ENCODE peak calls at places on chromosomes 2 and 18, in eight cellular contexts. W, K, M, O, V, N, A and G are unnamed samples.

GRCh38 chr2:173649527-173650219 is 295.0 kb downstream of the CDCA7 start:
- DNase-seq in W (no peak), K (no peak), M (no peak), O (no peak), V (no peak), N (no peak), A (no peak), G (no peak)

GRCh38 chr2:63698825-63699548 is 110.2 kb downstream of the MDH1 start:
- DNase-seq in W (peak; percentile 66), K (peak; percentile 24), M (no peak), O (peak; percentile 77), V (peak; percentile 64), N (peak; percentile 84), A (peak; percentile 64), G (no peak)

GRCh38 chr2:75556679-75557366 is 3.9 kb downstream of the EVA1A start:
- DNase-seq in W (no peak), K (no peak), M (no peak), O (peak; percentile 30), V (no peak), N (no peak), A (no peak), G (no peak)

GRCh38 chr2:234071664-234072063 is 21.2 kb downstream of the SPP2 start:
- DNase-seq in W (no peak), K (no peak), M (no peak), O (no peak), V (peak; percentile 1), N (no peak), A (no peak), G (no peak)

GRCh38 chr2:240655931-240656886 is 26.5 kb downstream of the AQP12B start:
- DNase-seq in W (no peak), K (no peak), M (no peak), O (peak; percentile 16), V (no peak), N (peak; percentile 15), A (no peak), G (no peak)

GRCh38 chr2:31255911-31256571 is 22.1 kb downstream of the EHD3 start:
- DNase-seq in W (no peak), K (no peak), M (no peak), O (no peak), V (peak; percentile 87), N (no peak), A (no peak), G (no peak)

GRCh38 chr2:44051948-44052347 is 56.2 kb upstream of the LRPPRC start:
- DNase-seq in W (no peak), K (no peak), M (no peak), O (no peak), V (no peak), N (no peak), A (no peak), G (no peak)

GRCh38 chr2:120703330-120703994 is 32.2 kb upstream of the GLI2 start:
- DNase-seq in W (no peak), K (no peak), M (no peak), O (peak; percentile 70), V (no peak), N (peak; percentile 77), A (no peak), G (no peak)

GRCh38 chr2:85768713-85769112 is 14.9 kb downstream of the ATOH8 start:
- DNase-seq in W (peak; percentile 88), K (no peak), M (no peak), O (peak; percentile 56), V (no peak), N (peak; percentile 80), A (no peak), G (peak; percentile 53)

GRCh38 chr2:121790276-121790956 is 35.0 kb downstream of the TSN start:
- DNase-seq in W (no peak), K (peak; percentile 63), M (no peak), O (peak; percentile 87), V (no peak), N (peak; percentile 89), A (no peak), G (no peak)

GRCh38 chr2:7011376-7012083 is 94.3 kb downstream of the RNF144A start:
- DNase-seq in W (no peak), K (no peak), M (no peak), O (peak; percentile 97), V (no peak), N (peak; percentile 94), A (no peak), G (no peak)

GRCh38 chr18:5998907-5999306 is 103.6 kb upstream of the TMEM200C start:
- DNase-seq in W (no peak), K (no peak), M (no peak), O (no peak), V (no peak), N (no peak), A (no peak), G (no peak)

GRCh38 chr2:84694088-84694622 is 177.9 kb downstream of the DNAH6 start:
- DNase-seq in W (no peak), K (no peak), M (no peak), O (no peak), V (no peak), N (no peak), A (no peak), G (no peak)

GRCh38 chr2:153386481-153386891 is 92.1 kb downstream of the RPRM start:
- DNase-seq in W (no peak), K (no peak), M (no peak), O (peak; percentile 80), V (no peak), N (no peak), A (no peak), G (no peak)

GRCh38 chr2:223560704-223561435 is 41.3 kb downstream of the SCG2 start:
- DNase-seq in W (no peak), K (no peak), M (no peak), O (peak; percentile 32), V (no peak), N (no peak), A (no peak), G (no peak)

GRCh38 chr2:5766051-5766450 is 73.9 kb downstream of the SOX11 start:
- DNase-seq in W (no peak), K (peak; percentile 38), M (no peak), O (peak; percentile 95), V (no peak), N (no peak), A (no peak), G (no peak)

GRCh38 chr2:53854678-53855077 is 5.1 kb downstream of the GPR75 start:
- DNase-seq in W (no peak), K (no peak), M (no peak), O (no peak), V (no peak), N (no peak), A (no peak), G (no peak)

GRCh38 chr18:10563886-10564285 is 38.1 kb downstream of the NAPG start:
- DNase-seq in W (no peak), K (no peak), M (no peak), O (no peak), V (no peak), N (no peak), A (no peak), G (no peak)

GRCh38 chr2:147688252-147688651 is 156.6 kb upstream of the ACVR2A start:
- DNase-seq in W (no peak), K (no peak), M (no peak), O (no peak), V (no peak), N (no peak), A (no peak), G (no peak)

GRCh38 chr2:120780402-120780801 is 44.7 kb downstream of the GLI2 start:
- DNase-seq in W (no peak), K (no peak), M (no peak), O (no peak), V (no peak), N (peak; percentile 40), A (no peak), G (no peak)

GRCh38 chr2:36820942-36821605 is 124.6 kb downstream of the VIT start:
- DNase-seq in W (no peak), K (no peak), M (no peak), O (no peak), V (no peak), N (no peak), A (no peak), G (no peak)

GRCh38 chr18:9741821-9742541 is 33.9 kb downstream of the RAB31 start:
- DNase-seq in W (no peak), K (no peak), M (peak; percentile 34), O (peak; percentile 39), V (no peak), N (peak; percentile 40), A (no peak), G (no peak)

GRCh38 chr2:222959358-222959757 is 92.6 kb upstream of the KCNE4 start:
- DNase-seq in W (no peak), K (peak; percentile 72), M (no peak), O (peak; percentile 85), V (no peak), N (peak; percentile 82), A (no peak), G (no peak)

GRCh38 chr2:230694241-230694640 is 18.4 kb upstream of the CAB39 start:
- DNase-seq in W (no peak), K (no peak), M (no peak), O (no peak), V (no peak), N (no peak), A (no peak), G (no peak)

GRCh38 chr18:77990131-77990530 is 740.5 kb downstream of the GALR1 start:
- DNase-seq in W (no peak), K (no peak), M (no peak), O (no peak), V (no peak), N (no peak), A (no peak), G (no peak)

GRCh38 chr2:2291500-2292260 is 39.4 kb downstream of the MYT1L start:
- DNase-seq in W (no peak), K (no peak), M (peak; percentile 52), O (no peak), V (no peak), N (no peak), A (no peak), G (peak; percentile 62)
- TF ChIP-seq CTCF in W (peak; percentile 14), K (no peak), M (peak; percentile 54), O (peak; percentile 49), V (no peak), N (no peak), A (peak; percentile 12), G (no peak)

DNA sequence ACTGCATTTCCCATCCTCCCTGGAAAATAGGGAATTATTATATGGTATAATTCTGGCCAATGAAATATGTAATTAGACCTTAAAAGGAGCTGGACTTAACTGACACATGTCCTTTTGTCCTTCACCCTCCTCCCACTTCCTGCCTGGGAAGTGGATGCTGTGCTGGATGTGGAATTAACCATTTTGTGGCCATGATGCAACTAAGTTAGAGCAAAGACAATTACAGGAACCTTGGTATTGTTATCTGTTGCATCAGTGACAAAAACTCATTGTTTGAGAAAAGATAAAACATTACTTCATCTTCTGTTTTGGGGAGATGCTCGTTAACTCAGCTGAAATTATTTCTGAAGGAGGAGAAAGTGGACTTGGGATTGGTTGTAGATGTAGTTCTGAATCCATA is 227.7 kb upstream of the BOD1L2 start:
- DNase-seq in W (no peak), K (no peak), M (no peak), O (no peak), V (no peak), N (peak; percentile 56), A (no peak), G (no peak)
- TF ChIP-seq CTCF in W (no peak), K (no peak), M (no peak), O (no peak), V (no peak), N (no peak), A (no peak), G (no peak)

GRCh38 chr2:10909050-10909995 is 2.4 kb upstream of the KCNF1 start:
- DNase-seq in W (no peak), K (no peak), M (peak; percentile 77), O (no peak), V (peak; percentile 24), N (no peak), A (no peak), G (peak; percentile 79)
- TF ChIP-seq CTCF in W (no peak), K (peak; percentile 57), M (peak; percentile 80), O (peak; percentile 58), V (peak; percentile 78), N (peak; percentile 34), A (no peak), G (peak; percentile 86)

GRCh38 chr2:211760103-211760502 is 778.5 kb downstream of the ERBB4 start:
- DNase-seq in W (no peak), K (no peak), M (no peak), O (no peak), V (no peak), N (no peak), A (no peak), G (no peak)
- TF ChIP-seq CTCF in W (no peak), K (no peak), M (no peak), O (no peak), V (no peak), N (no peak), A (no peak), G (no peak)